ENCODE peak calls at places on chromosomes 12 and 14, in ten cellular contexts. One of them, this sample, is unnamed.

GRCh38 chr12:18690653-18691052 is 47.2 kb downstream of the PLCZ1 start:
- DNase-seq in CD8-positive, alpha-beta T cell: no peak
- DNase-seq in lung: no peak
- DNase-seq in heart left ventricle: no peak
- DNase-seq in BE2C: no peak
- DNase-seq in left ventricle myocardium inferior: no peak
- DNase-seq in neural progenitor cell: no peak
- DNase-seq in A549: peak; percentile 6
- DNase-seq in tibial nerve: no peak
- DNase-seq in RWPE2: peak; percentile 34
- DNase-seq in this sample: no peak

GRCh38 chr12:114933428-114934160 is 249.6 kb upstream of the TBX3 start:
- DNase-seq in CD8-positive, alpha-beta T cell: no peak
- DNase-seq in lung: no peak
- DNase-seq in heart left ventricle: no peak
- DNase-seq in BE2C: no peak
- DNase-seq in left ventricle myocardium inferior: no peak
- DNase-seq in neural progenitor cell: no peak
- DNase-seq in A549: peak; percentile 90
- DNase-seq in tibial nerve: no peak
- DNase-seq in RWPE2: peak; percentile 92
- DNase-seq in this sample: no peak

GRCh38 chr12:32089156-32089950 is 17.3 kb upstream of the BICD1 start:
- DNase-seq in CD8-positive, alpha-beta T cell: no peak
- DNase-seq in lung: no peak
- DNase-seq in heart left ventricle: no peak
- DNase-seq in BE2C: peak; percentile 93
- DNase-seq in left ventricle myocardium inferior: no peak
- DNase-seq in neural progenitor cell: peak; percentile 43
- DNase-seq in A549: no peak
- DNase-seq in tibial nerve: no peak
- DNase-seq in RWPE2: no peak
- DNase-seq in this sample: no peak

GRCh38 chr12:92036771-92037453 is 108.7 kb downstream of the BTG1 start:
- DNase-seq in CD8-positive, alpha-beta T cell: no peak
- DNase-seq in lung: no peak
- DNase-seq in heart left ventricle: no peak
- DNase-seq in BE2C: peak; percentile 22
- DNase-seq in left ventricle myocardium inferior: no peak
- DNase-seq in neural progenitor cell: no peak
- DNase-seq in A549: no peak
- DNase-seq in tibial nerve: no peak
- DNase-seq in RWPE2: no peak
- DNase-seq in this sample: no peak

GRCh38 chr12:52010152-52010622 is 3.4 kb downstream of the TAMALIN start:
- DNase-seq in CD8-positive, alpha-beta T cell: no peak
- DNase-seq in lung: peak; percentile 57
- DNase-seq in heart left ventricle: peak; percentile 89
- DNase-seq in BE2C: peak; percentile 94
- DNase-seq in left ventricle myocardium inferior: peak; percentile 85
- DNase-seq in neural progenitor cell: peak; percentile 96
- DNase-seq in A549: no peak
- DNase-seq in tibial nerve: peak; percentile 76
- DNase-seq in RWPE2: no peak
- DNase-seq in this sample: peak; percentile 63

GRCh38 chr14:75636100-75636692 is 24.5 kb downstream of the ERG28 start:
- DNase-seq in CD8-positive, alpha-beta T cell: no peak
- DNase-seq in lung: no peak
- DNase-seq in heart left ventricle: no peak
- DNase-seq in BE2C: peak; percentile 91
- DNase-seq in left ventricle myocardium inferior: no peak
- DNase-seq in neural progenitor cell: peak; percentile 43
- DNase-seq in A549: no peak
- DNase-seq in tibial nerve: no peak
- DNase-seq in RWPE2: no peak
- DNase-seq in this sample: no peak

GRCh38 chr12:31031951-31032335 is 41.7 kb upstream of the DDX11 start:
- DNase-seq in CD8-positive, alpha-beta T cell: no peak
- DNase-seq in lung: no peak
- DNase-seq in heart left ventricle: no peak
- DNase-seq in BE2C: no peak
- DNase-seq in left ventricle myocardium inferior: no peak
- DNase-seq in neural progenitor cell: no peak
- DNase-seq in A549: no peak
- DNase-seq in tibial nerve: no peak
- DNase-seq in RWPE2: no peak
- DNase-seq in this sample: no peak

GRCh38 chr12:110616471-110617115 is 2.7 kb downstream of the TCTN1 start:
- DNase-seq in CD8-positive, alpha-beta T cell: no peak
- DNase-seq in lung: no peak
- DNase-seq in heart left ventricle: no peak
- DNase-seq in BE2C: no peak
- DNase-seq in left ventricle myocardium inferior: no peak
- DNase-seq in neural progenitor cell: no peak
- DNase-seq in A549: no peak
- DNase-seq in tibial nerve: no peak
- DNase-seq in RWPE2: no peak
- DNase-seq in this sample: no peak

GRCh38 chr14:104281768-104282301 is 143.4 kb downstream of the KIF26A start:
- DNase-seq in CD8-positive, alpha-beta T cell: no peak
- DNase-seq in lung: no peak
- DNase-seq in heart left ventricle: peak; percentile 49
- DNase-seq in BE2C: peak; percentile 4
- DNase-seq in left ventricle myocardium inferior: peak; percentile 7
- DNase-seq in neural progenitor cell: no peak
- DNase-seq in A549: no peak
- DNase-seq in tibial nerve: no peak
- DNase-seq in RWPE2: peak; percentile 60
- DNase-seq in this sample: no peak

DNA sequence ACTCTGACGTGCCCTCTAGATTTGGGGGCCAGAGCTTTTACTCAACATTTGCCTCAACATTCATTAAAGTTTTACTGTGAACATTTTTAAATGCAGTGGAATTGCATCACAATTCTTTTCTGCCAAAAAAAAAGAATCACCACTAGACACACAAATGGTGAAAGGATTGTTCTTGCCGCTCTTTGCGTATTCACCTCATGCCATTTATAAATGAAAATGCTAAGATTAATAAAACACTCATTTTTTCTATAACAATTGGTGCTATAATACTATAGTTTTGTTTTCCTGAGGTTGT is 985 bp downstream of the RHOJ start:
- DNase-seq in CD8-positive, alpha-beta T cell: no peak
- DNase-seq in lung: no peak
- DNase-seq in heart left ventricle: no peak
- DNase-seq in BE2C: no peak
- DNase-seq in left ventricle myocardium inferior: no peak
- DNase-seq in neural progenitor cell: no peak
- DNase-seq in A549: no peak
- DNase-seq in tibial nerve: no peak
- DNase-seq in RWPE2: no peak
- DNase-seq in this sample: no peak
- H3K4me3 ChIP-seq in CD8-positive, alpha-beta T cell: no peak overlapping the region
- H3K4me3 ChIP-seq in lung: peak overlapping the region; percentile 78
- H3K4me3 ChIP-seq in heart left ventricle: peak overlapping the region; percentile 64
- H3K4me3 ChIP-seq in BE2C: no peak overlapping the region
- H3K4me3 ChIP-seq in left ventricle myocardium inferior: peak overlapping the region; percentile 67
- H3K4me3 ChIP-seq in neural progenitor cell: no peak overlapping the region
- H3K4me3 ChIP-seq in A549: no peak overlapping the region
- H3K4me3 ChIP-seq in tibial nerve: peak overlapping the region; percentile 51
- H3K4me3 ChIP-seq in RWPE2: no peak overlapping the region
- H3K4me3 ChIP-seq in this sample: no peak overlapping the region

DNA sequence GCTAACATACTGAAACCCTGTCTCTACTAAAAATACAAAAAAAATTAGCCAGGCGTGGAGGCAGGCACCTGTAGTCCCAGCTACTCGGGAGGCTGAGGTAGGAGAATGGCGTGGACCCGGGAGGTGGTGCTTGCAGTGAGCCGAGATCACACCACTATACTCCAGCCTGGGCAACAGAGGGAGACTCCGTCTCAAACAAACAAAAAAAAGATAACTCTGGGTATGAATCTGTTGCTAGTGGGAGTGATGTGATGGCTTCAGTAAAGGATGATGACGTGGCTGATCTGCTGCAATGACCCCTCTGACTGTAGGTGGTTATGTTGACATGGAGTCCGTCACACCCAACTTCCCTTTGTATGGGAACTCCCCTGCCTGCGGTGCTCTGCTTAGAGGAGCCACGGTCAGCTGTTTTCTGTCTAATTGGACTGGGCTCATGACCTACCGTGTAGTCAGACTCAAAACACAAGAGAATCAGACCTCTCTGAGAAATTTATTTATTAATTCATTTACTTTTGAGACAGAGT is 59.1 kb upstream of the MED13L start:
- DNase-seq in CD8-positive, alpha-beta T cell: no peak
- DNase-seq in lung: no peak
- DNase-seq in heart left ventricle: no peak
- DNase-seq in BE2C: no peak
- DNase-seq in left ventricle myocardium inferior: no peak
- DNase-seq in neural progenitor cell: no peak
- DNase-seq in A549: no peak
- DNase-seq in tibial nerve: no peak
- DNase-seq in RWPE2: no peak
- DNase-seq in this sample: no peak
- TF ChIP-seq CTCF in CD8-positive, alpha-beta T cell: no peak
- TF ChIP-seq CTCF in lung: no peak
- TF ChIP-seq CTCF in heart left ventricle: no peak
- TF ChIP-seq CTCF in BE2C: no peak
- TF ChIP-seq CTCF in left ventricle myocardium inferior: no peak
- TF ChIP-seq CTCF in neural progenitor cell: no peak
- TF ChIP-seq CTCF in A549: no peak
- TF ChIP-seq CTCF in tibial nerve: no peak
- TF ChIP-seq CTCF in RWPE2: no peak
- TF ChIP-seq CTCF in this sample: no peak

DNA sequence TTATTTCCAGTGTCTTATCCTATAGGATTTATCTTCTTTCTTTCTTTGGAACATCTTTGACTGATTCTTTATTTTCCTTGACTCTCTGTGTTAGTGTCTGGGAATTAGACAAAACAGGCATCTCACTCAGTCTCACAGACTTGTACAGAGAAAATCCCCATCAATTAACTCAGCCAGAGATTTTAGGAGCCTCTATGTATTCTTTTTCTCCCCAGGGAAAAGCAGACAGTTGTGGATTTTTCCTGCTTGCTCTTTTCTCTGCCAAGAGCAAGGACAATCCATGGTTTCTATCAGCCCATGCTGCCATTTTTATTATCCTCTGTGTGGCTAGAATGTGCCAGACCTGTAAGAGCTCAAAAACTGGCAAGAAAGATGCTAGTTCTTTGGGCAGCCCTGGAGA is 595.1 kb downstream of the SNAPC1 start:
- DNase-seq in CD8-positive, alpha-beta T cell: no peak
- DNase-seq in lung: no peak
- DNase-seq in heart left ventricle: no peak
- DNase-seq in BE2C: no peak
- DNase-seq in left ventricle myocardium inferior: no peak
- DNase-seq in neural progenitor cell: peak; percentile 31
- DNase-seq in A549: no peak
- DNase-seq in tibial nerve: no peak
- DNase-seq in RWPE2: no peak
- DNase-seq in this sample: no peak
- H3K9me3 ChIP-seq in CD8-positive, alpha-beta T cell: peaks cover 4% of the 10 kb centered on the region
- H3K9me3 ChIP-seq in lung: no peaks in the 10 kb centered on the region
- H3K9me3 ChIP-seq in heart left ventricle: peaks cover 50% of the 10 kb centered on the region
- H3K9me3 ChIP-seq in BE2C: no peaks in the 10 kb centered on the region
- H3K9me3 ChIP-seq in left ventricle myocardium inferior: peaks cover 56% of the 10 kb centered on the region
- H3K9me3 ChIP-seq in neural progenitor cell: peaks cover 6% of the 10 kb centered on the region
- H3K9me3 ChIP-seq in A549: peaks cover 7% of the 10 kb centered on the region
- H3K9me3 ChIP-seq in tibial nerve: peaks cover 21% of the 10 kb centered on the region
- H3K9me3 ChIP-seq in RWPE2: peaks cover 15% of the 10 kb centered on the region
- H3K9me3 ChIP-seq in this sample: no peaks in the 10 kb centered on the region

DNA sequence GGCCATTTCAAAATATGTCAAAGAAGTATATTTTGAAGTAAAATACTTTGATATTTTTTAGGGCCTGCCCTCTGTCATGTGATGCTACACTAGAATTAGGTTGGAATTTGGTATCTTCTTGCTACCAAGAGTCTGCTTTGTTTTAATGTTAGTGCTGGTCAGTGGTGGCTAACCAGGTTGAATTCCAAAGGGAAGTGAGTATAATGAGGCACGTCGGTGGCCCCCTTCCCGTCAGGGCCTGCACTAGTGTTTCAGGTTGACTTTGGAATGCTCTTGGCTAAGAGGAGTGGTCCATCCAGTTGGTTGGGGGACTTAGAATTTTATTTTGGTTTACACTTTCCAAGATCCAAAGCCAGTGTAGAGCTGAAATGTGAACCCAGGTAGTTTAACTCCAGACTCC is 185.4 kb downstream of the NOVA1 start:
- DNase-seq in CD8-positive, alpha-beta T cell: no peak
- DNase-seq in lung: no peak
- DNase-seq in heart left ventricle: no peak
- DNase-seq in BE2C: no peak
- DNase-seq in left ventricle myocardium inferior: no peak
- DNase-seq in neural progenitor cell: no peak
- DNase-seq in A549: no peak
- DNase-seq in tibial nerve: no peak
- DNase-seq in RWPE2: no peak
- DNase-seq in this sample: no peak
- H3K4me3 ChIP-seq in CD8-positive, alpha-beta T cell: no peak overlapping the region
- H3K4me3 ChIP-seq in lung: no peak overlapping the region
- H3K4me3 ChIP-seq in heart left ventricle: no peak overlapping the region
- H3K4me3 ChIP-seq in BE2C: no peak overlapping the region
- H3K4me3 ChIP-seq in left ventricle myocardium inferior: no peak overlapping the region
- H3K4me3 ChIP-seq in neural progenitor cell: no peak overlapping the region
- H3K4me3 ChIP-seq in A549: no peak overlapping the region
- H3K4me3 ChIP-seq in tibial nerve: no peak overlapping the region
- H3K4me3 ChIP-seq in RWPE2: no peak overlapping the region
- H3K4me3 ChIP-seq in this sample: no peak overlapping the region

GRCh38 chr12:69392146-69392928 is 32.8 kb downstream of the YEATS4 start:
- DNase-seq in CD8-positive, alpha-beta T cell: no peak
- DNase-seq in lung: no peak
- DNase-seq in heart left ventricle: no peak
- DNase-seq in BE2C: no peak
- DNase-seq in left ventricle myocardium inferior: no peak
- DNase-seq in neural progenitor cell: no peak
- DNase-seq in A549: no peak
- DNase-seq in tibial nerve: no peak
- DNase-seq in RWPE2: no peak
- DNase-seq in this sample: no peak
- TF ChIP-seq CTCF in CD8-positive, alpha-beta T cell: no peak
- TF ChIP-seq CTCF in lung: no peak
- TF ChIP-seq CTCF in heart left ventricle: no peak
- TF ChIP-seq CTCF in BE2C: no peak
- TF ChIP-seq CTCF in left ventricle myocardium inferior: no peak
- TF ChIP-seq CTCF in neural progenitor cell: no peak
- TF ChIP-seq CTCF in A549: no peak
- TF ChIP-seq CTCF in tibial nerve: no peak
- TF ChIP-seq CTCF in RWPE2: no peak
- TF ChIP-seq CTCF in this sample: no peak